ENCODE peak calls at places on chromosomes 12 and 14, in four cellular contexts. K, J, C and M are unnamed samples. For H3K9me3, the result is how much of the 10 kb centered on the place peaks cover.

GRCh38 chr14:73795974-73796373 is 55.7 kb upstream of the PTGR2 start:
- DNase-seq in J (peak), K (no peak), C (no peak), M (no peak)

GRCh38 chr14:74571901-74572828 is 39.9 kb downstream of the LTBP2 start:
- DNase-seq in J (peak), K (no peak), C (no peak), M (no peak)

GRCh38 chr14:35932659-35933159 is 106.6 kb downstream of the BRMS1L start:
- DNase-seq in J (no peak), C (no peak), K (no peak), M (no peak)

GRCh38 chr14:76926521-76927251 is 100.5 kb downstream of the LRRC74A start:
- DNase-seq in K (peak), C (peak), J (no peak), M (peak)

GRCh38 chr14:99395904-99396530 is 84.6 kb downstream of the SETD3 start:
- DNase-seq in J (peak), K (peak), C (no peak), M (peak)

GRCh38 chr14:32507029-32507984 is 178.2 kb downstream of the AKAP6 start:
- DNase-seq in K (no peak), C (no peak), J (peak), M (no peak)

GRCh38 chr14:24952851-24953666 is 96.9 kb downstream of the STXBP6 start:
- DNase-seq in J (no peak), C (no peak), K (no peak), M (no peak)

GRCh38 chr12:11875414-11875935 is 195.3 kb upstream of the BCL2L14 start:
- DNase-seq in K (no peak), J (no peak), C (no peak), M (no peak)

GRCh38 chr12:104964167-104964566 is 6.1 kb upstream of the SLC41A2 start:
- DNase-seq in C (no peak), K (no peak), J (no peak), M (no peak)

GRCh38 chr14:101361451-101362433 is 199.6 kb upstream of the DIO3 start:
- DNase-seq in K (no peak), C (no peak), J (no peak), M (no peak)

GRCh38 chr14:32324601-32325000 is 4.5 kb upstream of the AKAP6 start:
- DNase-seq in K (no peak), J (no peak), C (no peak), M (no peak)

GRCh38 chr14:81412779-81413178 is 12.7 kb upstream of the STON2 start:
- DNase-seq in J (no peak), C (no peak), K (no peak), M (no peak)

GRCh38 chr12:22415342-22416309 is 81.1 kb upstream of the ST8SIA1 start:
- DNase-seq in J (no peak), C (no peak), K (no peak), M (no peak)

GRCh38 chr14:90288646-90289355 is 32.4 kb downstream of the PSMC1 start:
- DNase-seq in C (no peak), K (no peak), J (no peak), M (no peak)

GRCh38 chr12:118145113-118145797 is 9.3 kb downstream of the PEBP1 start:
- DNase-seq in J (no peak), K (no peak), C (no peak), M (no peak)

GRCh38 chr14:106436310-106436905 is 910.0 kb downstream of the TMEM121 start:
- DNase-seq in K (peak), C (peak), J (peak), M (peak)

GRCh38 chr12:19712041-19712440 is 272.7 kb downstream of the AEBP2 start:
- DNase-seq in J (peak), C (no peak), K (no peak), M (no peak)

GRCh38 chr12:109174468-109174867 is 58.1 kb downstream of the ACACB start:
- DNase-seq in C (no peak), J (no peak), K (no peak), M (no peak)

GRCh38 chr12:125159687-125160086 is 94.5 kb downstream of the AACS start:
- DNase-seq in K (no peak), J (no peak), C (no peak), M (no peak)

GRCh38 chr14:75822522-75823288 is 159.1 kb downstream of the TGFB3 start:
- DNase-seq in K (no peak), J (no peak), C (no peak), M (no peak)

GRCh38 chr12:3034067-3034750 is 43.0 kb upstream of the TSPAN9 start:
- DNase-seq in J (peak), C (no peak), K (no peak), M (no peak)

GRCh38 chr14:21840765-21841164 is 167.1 kb upstream of the OR4E1 start:
- DNase-seq in J (no peak), K (no peak), C (no peak), M (no peak)

GRCh38 chr14:65134651-65135579 is 32.6 kb upstream of the MAX start:
- DNase-seq in J (no peak), C (no peak), K (no peak), M (no peak)

GRCh38 chr12:122171399-122171798 is 2.6 kb downstream of the IL31 start:
- DNase-seq in C (no peak), K (no peak), J (no peak), M (no peak)

GRCh38 chr14:90551070-90551704 is 154.4 kb downstream of the CALM1 start:
- DNase-seq in K (no peak), C (no peak), J (no peak), M (no peak)

GRCh38 chr12:75747572-75747995 is 236.2 kb upstream of the KRR1 start:
- DNase-seq in C (no peak), K (no peak), J (no peak), M (no peak)

GRCh38 chr12:89542912-89543592 is 17.2 kb upstream of the POC1B start:
- DNase-seq in K (peak), C (peak), J (peak), M (peak)

GRCh38 chr14:66101662-66102061 is 384.5 kb upstream of the CCDC196 start:
- DNase-seq in K (no peak), J (no peak), C (no peak), M (no peak)

GRCh38 chr12:69966839-69967238 is 141.8 kb downstream of the MYRFL start:
- DNase-seq in J (no peak), C (no peak), K (no peak), M (no peak)

GRCh38 chr12:118853634-118854033 is 127.7 kb upstream of the SRRM4 start:
- DNase-seq in C (no peak), K (no peak), J (no peak), M (no peak)

GRCh38 chr12:89497467-89497866 is 27.1 kb downstream of the GALNT4 start:
- DNase-seq in K (no peak), J (no peak), C (no peak), M (no peak)

GRCh38 chr12:77339610-77340009 is 274.2 kb upstream of the E2F7 start:
- DNase-seq in C (no peak), K (no peak), J (no peak), M (no peak)

GRCh38 chr12:34402228-34402898 is 380.1 kb downstream of the ALG10 start:
- DNase-seq in J (no peak), K (no peak), C (no peak), M (no peak)

GRCh38 chr12:34405286-34406227 is 383.3 kb downstream of the ALG10 start:
- DNase-seq in C (no peak), K (no peak), J (no peak), M (no peak)

GRCh38 chr12:34402899-34403705 is 380.8 kb downstream of the ALG10 start:
- DNase-seq in J (no peak), K (no peak), C (no peak), M (peak)

GRCh38 chr12:34404377-34405285 is 382.3 kb downstream of the ALG10 start:
- DNase-seq in K (no peak), J (no peak), C (no peak), M (no peak)

GRCh38 chr12:34403706-34404376 is 381.5 kb downstream of the ALG10 start:
- DNase-seq in J (no peak), K (no peak), C (no peak), M (no peak)
- H3K9me3 ChIP-seq in J (under half), K (under half), C (half or more), M (under half)

GRCh38 chr12:126770188-126770587 is 1496.8 kb upstream of the TMEM132C start:
- DNase-seq in K (no peak), J (no peak), C (no peak), M (no peak)
- H3K9me3 ChIP-seq in K (under half), J (under half), C (under half), M (under half)

GRCh38 chr14:83171761-83172160 is 1638.1 kb upstream of the SEL1L start:
- DNase-seq in K (no peak), J (no peak), C (no peak), M (no peak)
- H3K9me3 ChIP-seq in K (under half), J (under half), C (under half), M (under half)

GRCh38 chr14:92978229-92979021 is 55.5 kb downstream of the CHGA start:
- DNase-seq in C (no peak), K (no peak), J (no peak), M (no peak)
- H3K9me3 ChIP-seq in C (half or more), K (under half), J (under half), M (under half)

GRCh38 chr12:31944299-31944698 is 14.9 kb upstream of the RESF1 start:
- DNase-seq in C (no peak), J (no peak), K (no peak), M (no peak)
- H3K9me3 ChIP-seq in C (under half), J (under half), K (under half), M (under half)